ENCODE peak calls at places on chromosomes 7 and 10, in four cellular contexts. B is IMR-90, Z is adrenal gland, R is pancreas. I is an unnamed sample. For H3K36me3, the result is how much of the 10 kb centered on the place peaks cover.

GRCh38 chr7:132436121-132436520 is 140.1 kb downstream of the PLXNA4 start:
- DNase-seq in Z (no peak), R (no peak), B (no peak), I (no peak)

GRCh38 chr7:68176974-68177373 is 1180.3 kb downstream of the TYW1 start:
- DNase-seq in B (peak), Z (peak), R (peak), I (no peak)

GRCh38 chr7:37297546-37297945 is 151.1 kb downstream of the ELMO1 start:
- DNase-seq in R (no peak), B (no peak), Z (no peak), I (no peak)

GRCh38 chr10:3652886-3653285 is 132.1 kb downstream of the KLF6 start:
- DNase-seq in R (no peak), B (peak), Z (no peak), I (no peak)

GRCh38 chr7:76206633-76207032 is 4.9 kb downstream of the SRRM3 start:
- DNase-seq in B (peak), Z (no peak), R (no peak), I (no peak)

GRCh38 chr10:13765641-13766341 is 179.0 kb downstream of the PRPF18 start:
- DNase-seq in Z (no peak), B (no peak), R (peak), I (no peak)

GRCh38 chr7:150357277-150357676 is 11.3 kb upstream of the REPIN1 start:
- DNase-seq in R (no peak), B (no peak), Z (no peak), I (peak)

GRCh38 chr7:13907824-13908223 is 81.6 kb downstream of the ETV1 start:
- DNase-seq in B (no peak), R (no peak), Z (no peak), I (no peak)

GRCh38 chr10:85098835-85099521 is 770.6 kb downstream of the CCSER2 start:
- DNase-seq in B (no peak), Z (no peak), R (no peak), I (no peak)

GRCh38 chr7:150401861-150402631 is 22.9 kb downstream of the ZNF775 start:
- DNase-seq in R (no peak), Z (peak), B (no peak), I (no peak)

GRCh38 chr7:149302222-149302621 is 40.2 kb downstream of the ZNF783 start:
- DNase-seq in B (no peak), Z (no peak), R (no peak), I (no peak)

GRCh38 chr7:55641273-55641691 is 69.0 kb upstream of the VOPP1 start:
- DNase-seq in B (peak), R (peak), Z (peak), I (no peak)

GRCh38 chr7:155470686-155471638 is 13.0 kb downstream of the EN2 start:
- DNase-seq in Z (no peak), R (no peak), B (no peak), I (no peak)

GRCh38 chr7:55971045-55971444 is 6.7 kb downstream of the NIPSNAP2 start:
- DNase-seq in R (no peak), B (no peak), Z (no peak), I (no peak)

GRCh38 chr10:88186335-88186734 is 322.9 kb downstream of the PTEN start:
- DNase-seq in B (peak), R (no peak), Z (no peak), I (no peak)

GRCh38 chr10:93189959-93190358 is 116.3 kb downstream of the CYP26A1 start:
- DNase-seq in Z (no peak), B (no peak), R (no peak), I (no peak)

GRCh38 chr7:29146082-29146706 is at the start of gene CPVL:
- DNase-seq in B (no peak), Z (peak), R (peak), I (peak)

GRCh38 chr10:133361773-133362441 is 4.1 kb upstream of the FUOM start:
- DNase-seq in B (no peak), Z (no peak), R (no peak), I (no peak)

GRCh38 chr10:106705576-106706526 is 458.7 kb downstream of the SORCS1 start:
- DNase-seq in B (peak), Z (peak), R (peak), I (no peak)

GRCh38 chr10:95860486-95861040 is 47.2 kb upstream of the CC2D2B start:
- DNase-seq in R (no peak), B (peak), Z (no peak), I (no peak)

GRCh38 chr7:29255839-29256782 is 61.5 kb downstream of the CHN2 start:
- DNase-seq in Z (no peak), B (no peak), R (no peak), I (no peak)

GRCh38 chr7:157302314-157302711 is 34.5 kb upstream of the DNAJB6 start:
- DNase-seq in Z (peak), R (no peak), B (peak), I (peak)

GRCh38 chr7:1267016-1267900 is 34.6 kb downstream of the UNCX start:
- DNase-seq in B (no peak), Z (no peak), R (no peak), I (no peak)

GRCh38 chr7:155584261-155584660 is 37.9 kb upstream of the CNPY1 start:
- DNase-seq in B (no peak), Z (no peak), R (no peak), I (peak)

GRCh38 chr10:75378403-75378802 is 23.2 kb downstream of the ZNF503 start:
- DNase-seq in Z (no peak), B (no peak), R (no peak), I (no peak)

GRCh38 chr7:24025094-24025493 is 258.9 kb upstream of the NPY start:
- DNase-seq in R (no peak), Z (no peak), B (peak), I (no peak)

GRCh38 chr7:117084286-117084685 is 131.0 kb downstream of the ST7 start:
- DNase-seq in Z (no peak), B (no peak), R (no peak), I (no peak)

GRCh38 chr10:19803676-19804075 is 12.6 kb upstream of the PLXDC2 start:
- DNase-seq in B (no peak), R (no peak), Z (no peak), I (no peak)

GRCh38 chr7:44431091-44431608 is 59.3 kb downstream of the NUDCD3 start:
- DNase-seq in R (no peak), Z (peak), B (peak), I (no peak)

GRCh38 chr7:150820578-150821198 is 20.1 kb downstream of the TMEM176A start:
- DNase-seq in R (no peak), Z (no peak), B (no peak), I (no peak)

GRCh38 chr10:22437620-22438588 is 92.6 kb downstream of the SPAG6 start:
- DNase-seq in Z (no peak), R (no peak), B (peak), I (peak)

GRCh38 chr7:141590071-141590470 is 38.9 kb downstream of the AGK start:
- DNase-seq in R (no peak), Z (no peak), B (no peak), I (no peak)

GRCh38 chr7:29340691-29341090 is 146.1 kb downstream of the CHN2 start:
- DNase-seq in Z (no peak), R (no peak), B (no peak), I (no peak)

GRCh38 chr7:46607176-46607575 is 686.1 kb upstream of the IGFBP3 start:
- DNase-seq in B (no peak), Z (no peak), R (no peak), I (no peak)

GRCh38 chr10:23325132-23325531 is 19.5 kb downstream of the C10orf67 start:
- DNase-seq in R (no peak), Z (no peak), B (no peak), I (no peak)

GRCh38 chr10:51910189-51910588 is 210.8 kb upstream of the CSTF2T start:
- DNase-seq in B (peak), Z (no peak), R (no peak), I (no peak)

GRCh38 chr10:58641095-58641531 is 128.4 kb downstream of the BICC1 start:
- DNase-seq in B (peak), Z (peak), R (no peak), I (no peak)

GRCh38 chr10:119449760-119450461 is 92.6 kb downstream of the RGS10 start:
- DNase-seq in B (peak), Z (peak), R (no peak), I (peak)

GRCh38 chr7:90250601-90251303 is 5.8 kb downstream of the CFAP69 start:
- DNase-seq in Z (no peak), R (no peak), B (peak), I (no peak)

GRCh38 chr7:20352573-20353304 is 22.0 kb downstream of the ITGB8 start:
- DNase-seq in Z (no peak), R (no peak), B (peak), I (no peak)

GRCh38 chr7:20351901-20352300 is 21.2 kb downstream of the ITGB8 start:
- DNase-seq in R (no peak), Z (no peak), B (peak), I (no peak)

GRCh38 chr7:20348408-20348807 is 17.7 kb downstream of the ITGB8 start:
- DNase-seq in Z (no peak), B (no peak), R (no peak), I (no peak)

GRCh38 chr7:20350996-20351692 is 20.4 kb downstream of the ITGB8 start:
- DNase-seq in R (no peak), B (no peak), Z (no peak), I (no peak)

GRCh38 chr7:20350518-20350951 is 19.8 kb downstream of the ITGB8 start:
- DNase-seq in B (no peak), R (no peak), Z (no peak), I (peak)
- H3K4me3 ChIP-seq in B (no peak), R (no peak), Z (no peak), I (no peak)

GRCh38 chr7:121080913-121081326 is 92.4 kb downstream of the CPED1 start:
- DNase-seq in B (no peak), R (no peak), Z (no peak), I (no peak)
- H3K36me3 ChIP-seq in B (under half), R (under half), Z (under half), I (under half)

GRCh38 chr10:110206988-110207804 is at the start of gene MXI1:
- DNase-seq in B (peak), Z (peak), R (peak), I (peak)

GRCh38 chr10:110209399-110209925 is 2.1 kb downstream of the MXI1 start:
- DNase-seq in Z (peak), R (peak), B (peak), I (no peak)

GRCh38 chr10:110207805-110208613 is 604 bp downstream of the MXI1 start:
- DNase-seq in B (peak), Z (peak), R (no peak), I (peak)

GRCh38 chr10:110209926-110210662 is 2.7 kb downstream of the MXI1 start:
- DNase-seq in B (peak), R (peak), Z (peak), I (no peak)

DNA sequence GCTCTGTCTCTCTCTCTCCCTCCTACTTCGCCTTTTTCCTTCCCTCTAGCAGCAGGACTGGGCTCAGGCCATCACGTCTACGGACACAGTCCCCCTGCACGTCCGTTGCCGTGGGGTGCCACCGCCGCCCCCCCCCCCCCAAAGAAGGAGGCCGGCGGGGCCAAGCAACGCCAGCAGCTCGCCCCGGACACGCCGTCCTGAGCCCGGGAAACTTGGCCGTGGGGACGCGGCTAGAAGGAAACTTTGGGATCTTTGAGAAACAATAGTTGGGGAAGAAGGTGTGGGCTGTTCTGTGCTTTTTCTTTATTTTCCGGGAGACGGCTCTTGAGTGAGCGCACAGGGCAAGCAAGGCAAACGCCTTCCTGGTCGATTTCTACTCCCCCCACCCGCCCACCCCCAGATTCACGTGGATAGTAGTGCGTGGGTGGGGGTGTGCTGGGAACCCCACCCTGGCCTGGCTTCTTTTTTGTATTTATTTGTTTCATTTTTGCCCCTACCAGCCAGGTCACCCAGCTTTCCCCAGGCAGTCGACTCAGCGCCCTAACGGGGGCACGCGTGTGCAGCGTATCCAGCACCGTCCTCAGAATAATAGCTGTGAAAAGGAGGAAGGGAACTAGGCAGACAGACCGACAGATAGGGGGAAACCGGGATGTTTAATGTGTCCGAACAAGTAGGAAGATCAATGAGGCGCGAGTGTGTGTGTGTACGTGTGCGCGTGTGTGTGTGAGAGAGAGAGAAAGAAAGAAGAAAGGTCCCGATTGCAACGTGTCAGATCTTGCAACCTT is 1.4 kb downstream of the MXI1 start:
- DNase-seq in Z (peak), B (peak), R (no peak), I (peak)
- TF ChIP-seq CTCF in Z (no peak), B (peak), R (no peak), I (peak)

GRCh38 chr7:128201690-128202085 is 39.4 kb upstream of the LEP start:
- DNase-seq in R (no peak), Z (no peak), B (no peak), I (no peak)
- H3K4me3 ChIP-seq in R (peak), Z (peak), B (no peak), I (no peak)

DNA sequence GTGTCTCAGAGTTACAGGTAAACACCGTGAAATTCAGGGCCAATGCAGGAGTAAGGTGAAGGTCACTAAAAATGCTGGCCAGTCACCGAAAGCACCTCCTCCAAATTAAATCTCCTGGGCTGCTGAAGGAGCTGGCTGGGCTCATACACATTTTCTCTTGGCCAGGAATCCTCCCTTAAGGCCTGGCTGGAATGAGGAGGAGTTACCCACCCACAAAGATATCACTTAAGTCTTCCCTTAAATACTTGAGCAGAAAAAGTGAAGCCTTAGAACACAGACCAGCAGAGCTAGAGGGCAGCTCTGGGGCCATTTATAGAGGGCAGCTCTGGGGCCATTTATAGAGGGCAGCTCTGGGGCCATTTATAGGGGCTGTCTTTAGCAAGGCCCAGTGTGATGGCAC is 46.3 kb downstream of the HTRA1 start:
- DNase-seq in R (no peak), Z (no peak), B (no peak), I (peak)
- H3K36me3 ChIP-seq in R (under half), Z (under half), B (under half), I (under half)